ENCODE peak calls at places on chromosomes 2 and 18, in four cellular contexts. B is left colon, I is foreskin fibroblast, M is BE2C. R is an unnamed sample.
A peak's percentile ranks its signal among the peaks of the same experiment; 100 is the strongest.

GRCh38 chr18:60656563-60656962 is 284.0 kb upstream of the MC4R start:
- DNase-seq in M (no peak), B (no peak), I (no peak), R (no peak)

GRCh38 chr2:139550873-139551272 is 770.7 kb upstream of the NXPH2 start:
- DNase-seq in I (no peak), M (no peak), B (no peak), R (no peak)

GRCh38 chr2:168564641-168565040 is 108.6 kb downstream of the CERS6 start:
- DNase-seq in I (peak; percentile 18), M (no peak), B (no peak), R (no peak)

GRCh38 chr2:240141736-240142135 is 1.3 kb upstream of the OTOS start:
- DNase-seq in I (no peak), M (peak; percentile 1), B (no peak), R (no peak)

GRCh38 chr2:162106746-162107145 is 32.7 kb upstream of the DPP4 start:
- DNase-seq in I (no peak), M (no peak), B (no peak), R (no peak)

GRCh38 chr18:26225022-26225693 is 1.1 kb upstream of the TAF4B start:
- DNase-seq in M (no peak), I (no peak), B (no peak), R (no peak)

GRCh38 chr2:27042159-27042661 is 9.3 kb upstream of the AGBL5 start:
- DNase-seq in M (no peak), B (no peak), I (no peak), R (no peak)

GRCh38 chr2:60105868-60106267 is 447.6 kb downstream of the BCL11A start:
- DNase-seq in B (no peak), M (no peak), I (no peak), R (no peak)

GRCh38 chr2:162422894-162423293 is 79.0 kb downstream of the GCA start:
- DNase-seq in M (no peak), B (no peak), I (no peak), R (no peak)

GRCh38 chr18:75264195-75264594 is 53.6 kb downstream of the TSHZ1 start:
- DNase-seq in B (no peak), M (no peak), I (no peak), R (no peak)

GRCh38 chr2:36079793-36080192 is 275.8 kb upstream of the CRIM1 start:
- DNase-seq in B (no peak), M (no peak), I (no peak), R (no peak)

GRCh38 chr2:30782124-30782523 is 25.1 kb downstream of the CAPN13 start:
- DNase-seq in M (no peak), B (peak; percentile 23), I (no peak), R (no peak)

GRCh38 chr2:28674062-28674712 is 77.4 kb upstream of the PPP1CB start:
- DNase-seq in B (no peak), I (peak; percentile 47), M (no peak), R (no peak)

GRCh38 chr2:26740890-26741302 is 23.2 kb upstream of the SLC35F6 start:
- DNase-seq in M (no peak), B (no peak), I (no peak), R (no peak)

GRCh38 chr18:69936191-69936558 is 11.5 kb downstream of the CD226 start:
- DNase-seq in I (no peak), B (no peak), M (no peak), R (no peak)

GRCh38 chr2:149989447-149990063 is 402.0 kb upstream of the MMADHC start:
- DNase-seq in B (no peak), I (peak; percentile 60), M (no peak), R (no peak)

GRCh38 chr2:182446087-182446486 is 19.3 kb upstream of the PDE1A start:
- DNase-seq in I (no peak), B (no peak), M (no peak), R (no peak)

GRCh38 chr2:953975-954686 is 3.5 kb downstream of the SNTG2 start:
- DNase-seq in I (peak; percentile 69), M (no peak), B (no peak), R (no peak)

GRCh38 chr2:65957454-65957853 is 477.5 kb upstream of the MEIS1 start:
- DNase-seq in I (no peak), M (no peak), B (no peak), R (no peak)

GRCh38 chr18:26003391-26003790 is 87.0 kb downstream of the SS18 start:
- DNase-seq in I (no peak), M (peak; percentile 4), B (peak; percentile 23), R (no peak)

GRCh38 chr2:120390381-120391055 is 44.6 kb downstream of the INHBB start:
- DNase-seq in M (no peak), I (no peak), B (no peak), R (no peak)

GRCh38 chr2:234453216-234453615 is 43.7 kb downstream of the ARL4C start:
- DNase-seq in B (no peak), M (no peak), I (no peak), R (no peak)

GRCh38 chr18:58276640-58277456 is 232.8 kb downstream of the NEDD4L start:
- DNase-seq in I (no peak), B (no peak), M (no peak), R (no peak)

GRCh38 chr2:47250576-47251403 is 95.7 kb upstream of the STPG4 start:
- DNase-seq in B (no peak), I (no peak), M (peak; percentile 48), R (no peak)

GRCh38 chr2:15049096-15049993 is 416.8 kb downstream of the LRATD1 start:
- DNase-seq in I (no peak), M (no peak), B (no peak), R (no peak)

GRCh38 chr2:100976634-100977391 is 25.3 kb upstream of the RPL31 start:
- DNase-seq in B (no peak), M (peak; percentile 25), I (no peak), R (peak; percentile 47)

GRCh38 chr2:172726172-172726735 is 9.4 kb upstream of the RAPGEF4 start:
- DNase-seq in B (no peak), I (no peak), M (no peak), R (peak; percentile 31)

GRCh38 chr2:216516730-216517350 is 18.2 kb downstream of the RPL37A start:
- DNase-seq in M (no peak), B (no peak), I (peak; percentile 76), R (no peak)

GRCh38 chr18:9757851-9758587 is 49.9 kb downstream of the RAB31 start:
- DNase-seq in M (no peak), I (peak; percentile 62), B (no peak), R (peak; percentile 47)

GRCh38 chr2:65488527-65488926 is 56.1 kb upstream of the SPRED2 start:
- DNase-seq in I (no peak), B (no peak), M (no peak), R (no peak)

GRCh38 chr2:152505495-152505906 is 170.5 kb downstream of the FMNL2 start:
- DNase-seq in I (no peak), M (no peak), B (no peak), R (no peak)

GRCh38 chr18:27861539-27861938 is 315.4 kb downstream of the CDH2 start:
- DNase-seq in I (no peak), M (peak; percentile 80), B (no peak), R (no peak)

GRCh38 chr2:206764673-206765241 is 371 bp downstream of the MDH1B start:
- DNase-seq in M (no peak), I (no peak), B (no peak), R (no peak)

GRCh38 chr18:9803698-9804516 is 81.9 kb upstream of the TXNDC2 start:
- DNase-seq in B (no peak), M (peak; percentile 31), I (peak; percentile 60), R (no peak)

GRCh38 chr18:79217979-79218604 is 148.9 kb downstream of the ATP9B start:
- DNase-seq in B (no peak), M (no peak), I (no peak), R (no peak)

GRCh38 chr2:96684883-96685282 is 42.3 kb downstream of the FER1L5 start:
- DNase-seq in M (no peak), I (no peak), B (no peak), R (no peak)

GRCh38 chr18:28961669-28962228 is 784.8 kb upstream of the CDH2 start:
- DNase-seq in M (peak; percentile 13), I (peak; percentile 47), B (no peak), R (no peak)